ENCODE peak calls at places on chromosomes 13 and 19, in ten cellular contexts. W, P, H, X, E, N, V, S, D and R are unnamed samples.

GRCh38 chr19:5108866-5109265 is 140.0 kb downstream of the KDM4B start:
- DNase-seq in D (no peak), X (no peak), V (no peak), N (no peak), S (no peak), H (no peak), W (no peak), E (no peak), P (no peak), R (no peak)

GRCh38 chr13:25901460-25902376 is 150.1 kb downstream of the SHISA2 start:
- DNase-seq in D (no peak), E (no peak), H (no peak), W (no peak), X (no peak), P (no peak), S (no peak), V (no peak), N (no peak), R (peak; percentile 45)

GRCh38 chr13:29543230-29544215 is 52.0 kb downstream of the SLC7A1 start:
- DNase-seq in N (no peak), D (no peak), E (no peak), V (peak; percentile 69), S (no peak), H (no peak), P (no peak), X (no peak), W (no peak), R (no peak)

GRCh38 chr13:50323440-50324070 is 308.3 kb downstream of the KCNRG start:
- DNase-seq in H (no peak), E (no peak), X (no peak), D (no peak), N (no peak), V (no peak), S (no peak), P (no peak), W (no peak), R (no peak)

GRCh38 chr13:20197361-20197834 is 4.7 kb upstream of the GJB2 start:
- DNase-seq in D (no peak), V (no peak), P (no peak), X (no peak), H (no peak), W (peak; percentile 31), E (peak; percentile 60), S (no peak), N (peak; percentile 66), R (peak; percentile 32)

GRCh38 chr19:35168261-35168660 is 13.7 kb downstream of the FXYD5 start:
- DNase-seq in V (no peak), N (no peak), D (no peak), W (no peak), S (no peak), P (no peak), E (no peak), X (no peak), H (no peak), R (no peak)

GRCh38 chr19:18340990-18341868 is 831 bp downstream of the PGPEP1 start:
- DNase-seq in E (peak; percentile 29), W (no peak), P (peak; percentile 92), V (peak; percentile 81), X (peak; percentile 72), N (no peak), D (peak; percentile 80), S (no peak), H (peak; percentile 55), R (peak; percentile 28)

GRCh38 chr13:21218351-21219043 is 42.0 kb downstream of the MRPL57 start:
- DNase-seq in X (no peak), H (no peak), V (no peak), P (no peak), N (no peak), W (no peak), D (no peak), E (no peak), S (no peak), R (no peak)

GRCh38 chr13:30857018-30857417 is 49.1 kb upstream of the MEDAG start:
- DNase-seq in W (no peak), H (no peak), P (no peak), V (no peak), D (no peak), S (no peak), N (no peak), X (no peak), E (no peak), R (no peak)

GRCh38 chr13:113002206-113002821 is 33.3 kb downstream of the MCF2L start:
- DNase-seq in N (no peak), W (no peak), P (no peak), E (peak; percentile 58), S (peak; percentile 51), H (peak; percentile 79), X (peak; percentile 98), D (no peak), V (no peak), R (peak; percentile 95)

GRCh38 chr13:39209731-39210633 is 171.7 kb downstream of the NHLRC3 start:
- DNase-seq in P (no peak), E (no peak), D (peak; percentile 58), N (no peak), H (no peak), V (no peak), X (no peak), W (no peak), S (no peak), R (no peak)

GRCh38 chr13:22077205-22077683 is 406.4 kb downstream of the FGF9 start:
- DNase-seq in S (no peak), D (no peak), X (no peak), W (no peak), N (no peak), V (no peak), P (no peak), E (no peak), H (no peak), R (no peak)

GRCh38 chr13:38697628-38698333 is 10.9 kb downstream of the FREM2 start:
- DNase-seq in P (no peak), N (no peak), V (no peak), S (peak; percentile 19), E (peak; percentile 40), D (no peak), H (no peak), X (no peak), W (no peak), R (no peak)

GRCh38 chr13:24159921-24160324 is 597 bp upstream of the SPATA13 start:
- DNase-seq in D (peak; percentile 55), H (no peak), P (peak; percentile 73), N (no peak), W (no peak), V (no peak), E (no peak), S (peak; percentile 18), X (no peak), R (no peak)

GRCh38 chr13:59747529-59747928 is 416.2 kb downstream of the DIAPH3 start:
- DNase-seq in S (no peak), D (no peak), H (no peak), X (no peak), P (no peak), V (no peak), N (no peak), E (no peak), W (no peak), R (no peak)

GRCh38 chr13:36493046-36493445 is 60.8 kb downstream of the CCNA1 start:
- DNase-seq in V (no peak), W (no peak), D (no peak), X (no peak), S (no peak), P (no peak), N (no peak), E (no peak), H (no peak), R (no peak)

GRCh38 chr19:48569814-48570213 is 17.8 kb downstream of the SULT2B1 start:
- DNase-seq in W (no peak), E (no peak), P (no peak), N (no peak), X (peak; percentile 85), D (no peak), H (no peak), V (no peak), S (no peak), R (no peak)

GRCh38 chr19:3945838-3946237 is 13.0 kb downstream of the NMRK2 start:
- DNase-seq in D (no peak), P (no peak), H (no peak), W (no peak), S (no peak), E (no peak), V (no peak), X (no peak), N (no peak), R (no peak)

GRCh38 chr13:48542581-48543341 is 9.9 kb upstream of the RCBTB2 start:
- DNase-seq in E (peak; percentile 74), W (no peak), H (peak; percentile 41), X (no peak), P (peak; percentile 58), N (no peak), S (peak; percentile 39), D (peak; percentile 75), V (no peak), R (peak; percentile 70)

GRCh38 chr13:27383104-27383921 is 41.1 kb upstream of the GTF3A start:
- DNase-seq in H (no peak), X (no peak), S (no peak), P (no peak), D (no peak), V (no peak), W (no peak), E (no peak), N (no peak), R (no peak)

GRCh38 chr19:46745521-46746280 is at the start of gene FKRP:
- DNase-seq in W (peak; percentile 54), H (peak; percentile 47), E (peak; percentile 63), V (peak; percentile 57), D (peak; percentile 72), N (peak; percentile 77), X (peak; percentile 26), P (peak; percentile 87), S (peak; percentile 38), R (peak; percentile 56)

GRCh38 chr19:1239796-1240737 is 1.5 kb upstream of the ATP5F1D start:
- DNase-seq in S (peak; percentile 95), H (peak; percentile 93), W (peak; percentile 79), P (peak; percentile 96), D (peak; percentile 97), N (peak; percentile 98), V (peak; percentile 97), E (peak; percentile 94), X (peak; percentile 91), R (peak; percentile 94)